ENCODE peak calls at places on chromosome 22, in five cellular contexts. G, E, K, T and U are unnamed samples.

GRCh38 chr22:19607198-19608113 is 83.2 kb upstream of the CLDN5 start:
- DNase-seq in G (no peak), E (no peak), K (no peak), T (no peak), U (no peak)

GRCh38 chr22:18103527-18104269 is 6.9 kb upstream of the TUBA8 start:
- DNase-seq in G (no peak), E (no peak), K (no peak), T (no peak), U (no peak)

GRCh38 chr22:27041745-27042144 is 384.4 kb downstream of the MIAT start:
- DNase-seq in G (peak; percentile 21), E (peak; percentile 66), K (no peak), T (no peak), U (no peak)

GRCh38 chr22:44368611-44369010 is 55.9 kb upstream of the SHISAL1 start:
- DNase-seq in G (peak; percentile 2), E (no peak), K (no peak), T (no peak), U (no peak)

GRCh38 chr22:31127181-31127772 is 4.5 kb downstream of the INPP5J start:
- DNase-seq in G (peak; percentile 93), E (no peak), K (peak; percentile 34), T (no peak), U (no peak)

GRCh38 chr22:49825944-49826602 is 1.6 kb downstream of the BRD1 start:
- DNase-seq in G (no peak), E (no peak), K (peak; percentile 69), T (peak; percentile 37), U (no peak)

GRCh38 chr22:44443641-44444235 is 54.3 kb downstream of the RTL6 start:
- DNase-seq in G (no peak), E (peak; percentile 41), K (no peak), T (no peak), U (no peak)

GRCh38 chr22:49086181-49086580 is 741.5 kb downstream of the BRD1 start:
- DNase-seq in G (no peak), E (peak; percentile 19), K (no peak), T (no peak), U (no peak)

GRCh38 chr22:28768701-28769393 is 3.6 kb upstream of the CCDC117 start:
- DNase-seq in G (no peak), E (no peak), K (no peak), T (no peak), U (no peak)

GRCh38 chr22:41491379-41492100 is 22.6 kb downstream of the ACO2 start:
- DNase-seq in G (no peak), E (no peak), K (no peak), T (peak; percentile 50), U (no peak)

GRCh38 chr22:23826510-23827350 is 12.1 kb downstream of the DERL3 start:
- DNase-seq in G (peak; percentile 74), E (no peak), K (no peak), T (peak; percentile 9), U (no peak)

GRCh38 chr22:49321477-49322055 is 506.1 kb downstream of the BRD1 start:
- DNase-seq in G (no peak), E (no peak), K (no peak), T (no peak), U (no peak)

DNA sequence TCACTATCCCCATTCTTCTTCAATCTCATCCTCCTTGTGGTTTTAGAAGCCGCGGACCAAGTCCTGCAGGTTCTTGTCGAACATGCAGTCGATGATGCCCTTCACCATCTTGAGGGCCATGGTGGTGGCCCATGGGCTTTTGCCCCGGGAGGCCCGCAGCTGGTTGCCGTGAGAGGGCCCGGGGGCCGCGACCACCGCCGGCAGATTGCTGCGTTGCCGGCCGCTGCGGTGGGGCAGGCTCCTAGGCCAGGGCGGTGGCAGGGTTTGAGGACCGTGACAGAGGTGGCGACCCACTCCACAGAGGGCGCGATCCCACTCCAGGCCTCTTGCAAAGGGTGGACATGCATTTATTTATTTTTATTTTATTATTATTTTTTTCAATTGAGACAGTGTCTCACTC is 67.0 kb downstream of the APOL5 start:
- DNase-seq in G (no peak), E (no peak), K (no peak), T (no peak), U (no peak)
- H3K4me3 ChIP-seq in G (no peak overlapping the region), E (no peak overlapping the region), K (no peak overlapping the region), T (no peak overlapping the region), U (no peak overlapping the region)

DNA sequence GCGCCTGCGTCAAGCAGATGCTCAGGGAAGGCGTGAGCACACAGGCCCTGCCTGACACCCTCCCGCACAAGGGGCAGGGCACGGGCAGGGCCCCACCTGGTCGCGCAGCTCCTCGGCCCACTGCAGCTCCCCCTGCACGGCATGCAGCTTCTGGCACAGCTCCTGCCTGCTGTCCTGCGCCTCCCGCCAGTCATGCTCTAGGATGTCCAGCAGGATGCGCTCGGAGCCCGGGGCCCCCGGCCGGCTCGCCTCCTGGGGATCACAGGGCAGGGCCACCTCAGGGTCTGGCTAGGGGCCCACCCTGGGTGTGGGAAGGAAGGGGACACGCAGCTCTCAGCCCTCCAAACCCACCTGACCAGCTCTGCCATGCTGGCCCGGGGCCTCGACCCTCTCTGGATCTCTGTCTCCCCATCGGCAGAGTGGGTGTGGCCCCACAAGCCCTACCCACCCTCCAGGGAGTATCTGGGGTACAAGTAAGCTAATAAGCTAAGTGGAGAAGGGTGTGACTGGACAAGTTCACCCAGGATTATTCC is 10.7 kb downstream of the CARD10 start:
- DNase-seq in G (no peak), E (no peak), K (no peak), T (no peak), U (peak; percentile 80)
- TF ChIP-seq CTCF in G (peak; percentile 3), E (no peak), K (no peak), T (no peak), U (peak; percentile 63)

GRCh38 chr22:32802291-32802826 is 854 bp downstream of the TIMP3 start:
- DNase-seq in G (no peak), E (peak; percentile 51), K (no peak), T (peak; percentile 35), U (no peak)
- H3K4me3 ChIP-seq in G (peak overlapping the region; percentile 67), E (peak overlapping the region; percentile 81), K (no peak overlapping the region), T (peak overlapping the region; percentile 88), U (peak overlapping the region; percentile 36)

GRCh38 chr22:46006379-46007002 is 29.5 kb upstream of the WNT7B start:
- DNase-seq in G (peak; percentile 98), E (peak; percentile 96), K (peak; percentile 89), T (peak; percentile 89), U (peak; percentile 95)

GRCh38 chr22:46008836-46009596 is 32.1 kb upstream of the WNT7B start:
- DNase-seq in G (no peak), E (peak; percentile 61), K (no peak), T (no peak), U (no peak)

GRCh38 chr22:46007003-46007847 is 30.3 kb upstream of the WNT7B start:
- DNase-seq in G (peak; percentile 78), E (peak; percentile 89), K (peak; percentile 84), T (peak; percentile 72), U (no peak)

GRCh38 chr22:46008291-46008690 is 31.3 kb upstream of the WNT7B start:
- DNase-seq in G (no peak), E (no peak), K (no peak), T (no peak), U (no peak)

GRCh38 chr22:46007848-46008261 is 30.9 kb upstream of the WNT7B start:
- DNase-seq in G (peak; percentile 93), E (peak; percentile 96), K (no peak), T (peak; percentile 92), U (no peak)
- TF ChIP-seq CTCF in G (no peak), E (peak; percentile 3), K (no peak), T (peak; percentile 2), U (no peak)

DNA sequence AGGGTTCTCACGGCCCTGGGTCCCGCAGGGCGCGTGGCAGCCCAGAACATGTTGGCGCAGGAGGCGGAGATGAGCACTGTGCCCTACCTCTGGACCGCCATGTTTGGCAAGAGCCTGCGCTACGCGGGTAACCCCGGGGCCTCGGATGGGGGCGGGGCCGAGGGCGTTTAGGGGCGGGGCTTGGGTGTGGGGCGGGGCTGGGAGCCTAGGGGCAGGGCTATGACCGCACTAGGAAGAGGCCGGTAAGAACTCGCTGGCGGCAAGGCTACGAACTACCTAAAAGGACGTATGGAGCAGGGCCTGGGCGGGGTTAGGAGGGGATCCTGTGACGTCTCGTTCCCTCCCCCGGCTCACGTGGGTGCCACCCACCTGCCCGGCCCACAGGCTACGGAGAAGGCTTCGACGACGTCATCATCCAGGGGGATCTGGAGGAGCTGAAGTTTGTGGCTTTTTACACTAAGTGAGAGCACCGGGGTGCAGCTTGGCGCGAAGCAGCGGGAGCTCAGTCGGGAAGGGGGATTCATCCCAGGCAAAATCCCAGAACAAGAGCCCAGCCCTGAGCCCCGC is 2.8 kb upstream of the LZTR1 start:
- DNase-seq in G (peak; percentile 77), E (no peak), K (no peak), T (peak; percentile 77), U (no peak)
- H3K4me3 ChIP-seq in G (no peak overlapping the region), E (peak overlapping the region; percentile 21), K (no peak overlapping the region), T (peak overlapping the region; percentile 14), U (no peak overlapping the region)

DNA sequence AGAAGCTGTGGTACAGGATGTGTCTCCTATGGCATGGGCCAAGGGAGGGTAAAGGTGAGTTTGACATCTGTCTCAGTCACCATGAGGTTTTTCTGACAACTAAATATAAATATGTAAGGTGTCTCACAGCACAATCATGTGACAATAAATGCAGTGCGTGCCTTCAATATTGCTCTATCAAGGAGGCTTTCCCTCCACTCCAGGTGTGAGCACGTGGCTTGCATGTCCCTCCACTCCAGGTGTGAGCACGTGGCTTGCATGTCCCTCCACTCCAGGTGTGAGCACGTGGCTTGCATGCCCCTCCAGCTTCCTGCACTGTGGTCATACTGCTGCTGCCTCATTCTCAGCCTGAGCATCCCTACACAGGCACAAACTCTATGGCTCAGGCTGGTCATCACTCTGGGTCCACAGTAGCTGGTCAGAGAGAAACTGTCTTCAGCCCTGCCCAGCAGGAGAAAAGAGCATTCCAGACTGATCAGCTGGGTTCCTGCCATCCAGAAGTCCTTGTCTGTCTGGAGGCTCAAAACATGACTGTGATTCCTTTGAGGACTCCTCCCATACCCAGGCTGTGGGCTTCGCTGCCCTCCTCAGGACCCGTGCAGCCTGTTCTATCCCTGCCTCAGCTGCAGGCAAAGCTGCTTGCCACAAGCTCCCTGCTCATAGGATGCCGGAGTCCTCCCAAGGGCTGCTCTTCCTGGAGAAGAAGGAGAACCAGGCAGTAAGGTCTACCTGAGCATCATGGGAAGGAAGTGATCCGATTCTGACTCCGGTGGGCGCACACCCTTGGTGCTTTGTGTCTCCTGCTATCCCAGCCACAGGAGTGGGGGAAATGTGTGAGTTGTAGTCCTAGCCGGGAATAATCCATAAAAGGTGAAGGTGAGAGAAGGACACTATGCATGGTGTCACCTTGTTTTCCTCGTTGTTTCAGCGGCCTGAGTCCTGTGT is 33.4 kb upstream of the VPREB1 start:
- DNase-seq in G (no peak), E (no peak), K (no peak), T (no peak), U (no peak)
- TF ChIP-seq CTCF in G (no peak), E (no peak), K (no peak), T (no peak), U (no peak)

GRCh38 chr22:36123673-36124630 is 36.6 kb downstream of the APOL3 start:
- DNase-seq in G (peak; percentile 96), E (peak; percentile 96), K (peak; percentile 93), T (peak; percentile 94), U (peak; percentile 90)
- H3K4me3 ChIP-seq in G (no peak overlapping the region), E (peak overlapping the region; percentile 51), K (no peak overlapping the region), T (no peak overlapping the region), U (peak overlapping the region; percentile 44)